ENCODE peak calls at places on chromosomes 7 and 10, in nine cellular contexts. P, L, W, Y, H, Q, O, S and X are unnamed samples.

GRCh38 chr10:88493676-88494483 is 89.2 kb downstream of the RNLS start:
- DNase-seq in W (no peak), Y (no peak), S (no peak), P (no peak), H (no peak), O (no peak), Q (no peak), L (no peak), X (no peak)

GRCh38 chr10:125113661-125114388 is 46.5 kb downstream of the CTBP2 start:
- DNase-seq in O (no peak), S (no peak), H (no peak), P (no peak), L (no peak), W (no peak), Y (no peak), Q (peak), X (no peak)

GRCh38 chr7:54249686-54250085 is 292.5 kb upstream of the VSTM2A start:
- DNase-seq in Y (no peak), S (no peak), L (no peak), Q (no peak), W (no peak), O (no peak), H (no peak), P (no peak), X (no peak)

GRCh38 chr7:140638311-140638791 is 2.3 kb downstream of the DENND2A start:
- DNase-seq in O (peak), H (peak), W (no peak), S (no peak), L (peak), Y (peak), Q (no peak), P (peak), X (no peak)

GRCh38 chr10:4008676-4009382 is 223.8 kb upstream of the KLF6 start:
- DNase-seq in O (no peak), H (no peak), W (no peak), Q (no peak), P (no peak), Y (no peak), S (no peak), L (no peak), X (no peak)

GRCh38 chr7:27459729-27460048 is 203.0 kb downstream of the HIBADH start:
- DNase-seq in Y (no peak), L (no peak), P (no peak), Q (no peak), W (no peak), O (no peak), S (no peak), H (no peak), X (no peak)

GRCh38 chr7:123260428-123260960 is 60.7 kb upstream of the SLC13A1 start:
- DNase-seq in Y (no peak), Q (no peak), P (no peak), H (no peak), S (no peak), O (no peak), W (no peak), L (no peak), X (no peak)

GRCh38 chr10:97851341-97852001 is 1.8 kb downstream of the GOLGA7B start:
- DNase-seq in Q (no peak), Y (no peak), W (no peak), L (no peak), H (no peak), S (no peak), P (peak), O (no peak), X (no peak)

GRCh38 chr7:106127984-106128780 is 16.1 kb upstream of the SYPL1 start:
- DNase-seq in H (no peak), P (no peak), L (no peak), Y (no peak), O (no peak), W (no peak), Q (no peak), S (no peak), X (no peak)

GRCh38 chr7:51428226-51428887 is 111.7 kb upstream of the COBL start:
- DNase-seq in Q (peak), H (no peak), P (no peak), S (no peak), O (no peak), Y (peak), L (no peak), W (no peak), X (no peak)

GRCh38 chr10:14686356-14686755 is 88.3 kb downstream of the FAM107B start:
- DNase-seq in W (no peak), S (no peak), Q (no peak), L (no peak), Y (no peak), O (no peak), P (no peak), H (no peak), X (no peak)

GRCh38 chr7:51316666-51317581 is at the start of gene COBL:
- DNase-seq in H (no peak), Y (no peak), P (no peak), O (peak), L (no peak), S (no peak), Q (peak), W (no peak), X (peak)

GRCh38 chr7:96720843-96721242 is 11.2 kb upstream of the SEM1 start:
- DNase-seq in H (no peak), Y (no peak), L (no peak), S (peak), O (no peak), W (no peak), P (no peak), Q (no peak), X (no peak)

GRCh38 chr10:21467633-21468032 is 57.8 kb downstream of the SKIDA1 start:
- DNase-seq in O (no peak), L (no peak), S (no peak), P (no peak), Q (no peak), H (no peak), W (no peak), Y (no peak), X (no peak)

GRCh38 chr10:97106207-97106606 is 79.6 kb downstream of the SLIT1 start:
- DNase-seq in L (no peak), W (no peak), S (no peak), H (no peak), Q (no peak), P (no peak), Y (no peak), O (no peak), X (no peak)

GRCh38 chr10:6667679-6668270 is 87.7 kb upstream of the PRKCQ start:
- DNase-seq in L (no peak), P (no peak), O (no peak), H (no peak), S (no peak), W (no peak), Y (peak), Q (peak), X (no peak)

DNA sequence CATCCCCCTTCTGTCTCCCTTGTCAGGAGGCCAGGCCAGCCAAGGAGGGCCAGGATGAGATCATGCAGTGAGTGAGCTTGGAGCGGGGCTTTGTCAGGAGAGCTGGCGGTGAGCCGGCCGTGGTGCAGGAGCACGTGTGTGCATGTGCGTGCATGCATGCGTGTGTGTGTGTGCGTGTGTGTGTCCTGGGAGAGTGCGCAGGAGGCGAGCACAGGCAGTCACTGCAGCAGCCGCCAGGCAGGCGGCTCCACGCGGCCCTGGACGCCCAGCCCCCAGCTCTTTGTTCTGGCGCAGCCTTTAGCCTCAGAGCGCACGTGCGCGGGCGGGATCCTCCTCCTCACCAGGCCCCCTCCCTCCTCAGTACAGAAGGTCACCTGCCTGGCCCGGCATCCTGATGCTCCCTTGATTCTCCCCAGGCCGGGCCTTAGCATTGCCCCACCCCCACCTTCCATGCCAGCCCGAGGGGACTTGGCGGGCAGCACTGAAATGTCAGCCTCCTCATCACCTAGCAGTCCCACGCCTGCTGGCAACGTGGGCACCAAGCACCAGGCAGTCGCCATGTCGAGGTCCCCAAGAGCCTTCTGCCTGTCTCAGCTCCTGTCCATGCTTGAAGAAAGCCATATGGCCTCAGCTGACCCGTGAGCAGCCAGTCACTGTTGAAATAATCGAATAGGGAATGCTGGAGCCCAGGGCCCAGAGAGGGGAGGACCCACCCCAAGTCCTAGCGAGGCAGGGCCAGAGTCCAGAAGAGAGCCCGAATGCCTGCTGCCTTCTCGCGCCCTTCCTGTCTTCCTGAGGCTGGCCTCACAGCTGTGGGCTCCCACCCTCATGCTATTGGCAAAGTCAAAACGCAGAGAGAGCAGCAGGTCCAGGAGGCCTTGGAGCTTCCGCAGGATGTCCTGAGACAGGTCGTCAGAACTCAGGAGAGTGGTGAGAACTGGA is 125.9 kb upstream of the PPIF start:
- DNase-seq in P (peak), W (no peak), Q (no peak), H (no peak), O (peak), L (peak), S (peak), Y (no peak), X (no peak)
- TF ChIP-seq CTCF in P (no peak), W (no peak), Q (no peak), H (no peak), O (no peak), L (peak), S (peak), Y (no peak), X (no peak)

GRCh38 chr7:32891046-32891799 is at the start of gene KBTBD2:
- DNase-seq in L (peak), W (peak), O (peak), P (peak), H (peak), Q (peak), S (peak), Y (peak), X (peak)

GRCh38 chr7:32891800-32892520 is 400 bp upstream of the KBTBD2 start:
- DNase-seq in L (peak), Y (peak), P (peak), Q (peak), H (peak), S (peak), W (peak), O (peak), X (peak)

GRCh38 chr7:32890010-32890552 is 1.5 kb downstream of the KBTBD2 start:
- DNase-seq in Q (no peak), P (no peak), L (no peak), S (no peak), H (no peak), W (no peak), O (no peak), Y (peak), X (no peak)

GRCh38 chr7:32892521-32893224 is 1.1 kb upstream of the KBTBD2 start:
- DNase-seq in Q (peak), P (peak), H (no peak), S (peak), Y (peak), W (peak), L (peak), O (peak), X (peak)

GRCh38 chr7:32890553-32891045 is 961 bp downstream of the KBTBD2 start:
- DNase-seq in P (no peak), O (no peak), Y (peak), Q (no peak), H (no peak), W (no peak), L (peak), S (peak), X (no peak)
- TF ChIP-seq POLR2A in P (no peak), O (no peak), Y (no peak), Q (peak), H (no peak), W (no peak), L (no peak), S (no peak), X (no peak)

GRCh38 chr7:17941171-17941490 is 837 bp upstream of the SNX13 start:
- DNase-seq in S (no peak), H (no peak), Q (no peak), W (no peak), L (no peak), O (no peak), P (no peak), Y (peak), X (no peak)
- H3K27ac ChIP-seq in S (peak), H (peak), Q (peak), W (peak), L (peak), O (no peak), P (peak), Y (peak), X (peak)

GRCh38 chr7:44272456-44272855 is 52.9 kb downstream of the CAMK2B start:
- DNase-seq in L (no peak), Q (no peak), O (no peak), Y (no peak), P (no peak), W (no peak), H (no peak), S (no peak), X (no peak)
- TF ChIP-seq CTCF in L (no peak), Q (no peak), O (no peak), Y (no peak), P (no peak), W (no peak), H (no peak), S (no peak), X (no peak)

DNA sequence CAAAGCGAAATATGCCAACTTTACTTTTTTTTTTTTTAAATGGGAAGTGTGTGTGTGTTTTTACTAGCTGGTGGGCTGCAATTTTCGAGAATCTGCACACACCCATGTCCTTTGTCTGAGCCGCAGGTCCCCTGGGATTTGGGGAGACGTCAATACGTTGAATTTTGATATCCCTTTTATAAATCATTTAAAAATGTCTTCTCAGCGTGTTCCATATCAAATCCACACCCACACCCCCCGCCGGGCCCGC is 404 bp upstream of the FMC1 start:
- DNase-seq in O (no peak), W (no peak), H (peak), L (peak), Y (no peak), Q (no peak), S (no peak), P (peak), X (no peak)
- TF ChIP-seq POLR2A in O (no peak), W (no peak), H (no peak), L (no peak), Y (no peak), Q (no peak), S (no peak), P (no peak), X (no peak)